ENCODE peak calls at places on chromosomes 6 and 20, in eight cellular contexts. One of them, this sample, is unnamed.

GRCh38 chr6:169172946-169173345 is 80.7 kb downstream of the THBS2 start:
- DNase-seq in activated naive CD4-positive, alpha-beta T cell: no peak
- DNase-seq in cerebellar cortex: no peak
- DNase-seq in BJ: no peak
- DNase-seq in HS-27A: no peak
- DNase-seq in NCI-H2081: no peak
- DNase-seq in WERI-Rb-1: no peak
- DNase-seq in EH: peak; percentile 33
- DNase-seq in this sample: no peak

GRCh38 chr6:135212020-135212806 is 31.1 kb downstream of the MYB start:
- DNase-seq in WERI-Rb-1: no peak
- DNase-seq in BJ: peak; percentile 39
- DNase-seq in cerebellar cortex: no peak
- DNase-seq in EH: peak; percentile 90
- DNase-seq in activated naive CD4-positive, alpha-beta T cell: no peak
- DNase-seq in NCI-H2081: no peak
- DNase-seq in HS-27A: no peak
- DNase-seq in this sample: no peak

GRCh38 chr6:36865835-36866234 is 8.8 kb downstream of the PPIL1 start:
- DNase-seq in activated naive CD4-positive, alpha-beta T cell: no peak
- DNase-seq in EH: no peak
- DNase-seq in cerebellar cortex: no peak
- DNase-seq in NCI-H2081: peak; percentile 12
- DNase-seq in HS-27A: no peak
- DNase-seq in WERI-Rb-1: no peak
- DNase-seq in BJ: no peak
- DNase-seq in this sample: no peak

GRCh38 chr6:10404107-10404798 is 10.6 kb downstream of the TFAP2A start:
- DNase-seq in activated naive CD4-positive, alpha-beta T cell: peak; percentile 70
- DNase-seq in EH: peak; percentile 97
- DNase-seq in BJ: peak; percentile 76
- DNase-seq in NCI-H2081: peak; percentile 97
- DNase-seq in HS-27A: peak; percentile 71
- DNase-seq in cerebellar cortex: peak; percentile 84
- DNase-seq in WERI-Rb-1: peak; percentile 100
- DNase-seq in this sample: peak; percentile 82

GRCh38 chr6:1363729-1364572 is 25.4 kb upstream of the FOXF2 start:
- DNase-seq in BJ: peak; percentile 84
- DNase-seq in cerebellar cortex: no peak
- DNase-seq in HS-27A: no peak
- DNase-seq in WERI-Rb-1: peak; percentile 63
- DNase-seq in NCI-H2081: no peak
- DNase-seq in EH: peak; percentile 90
- DNase-seq in activated naive CD4-positive, alpha-beta T cell: no peak
- DNase-seq in this sample: no peak

GRCh38 chr20:62159835-62160234 is 16.3 kb downstream of the SS18L1 start:
- DNase-seq in cerebellar cortex: peak; percentile 59
- DNase-seq in HS-27A: no peak
- DNase-seq in WERI-Rb-1: no peak
- DNase-seq in BJ: no peak
- DNase-seq in EH: peak; percentile 12
- DNase-seq in activated naive CD4-positive, alpha-beta T cell: no peak
- DNase-seq in NCI-H2081: no peak
- DNase-seq in this sample: no peak

GRCh38 chr6:14200047-14200446 is 82.5 kb downstream of the CD83 start:
- DNase-seq in WERI-Rb-1: no peak
- DNase-seq in EH: peak; percentile 38
- DNase-seq in activated naive CD4-positive, alpha-beta T cell: no peak
- DNase-seq in BJ: no peak
- DNase-seq in cerebellar cortex: no peak
- DNase-seq in NCI-H2081: no peak
- DNase-seq in HS-27A: peak; percentile 22
- DNase-seq in this sample: no peak

GRCh38 chr6:144311361-144311760 is 26.2 kb downstream of the UTRN start:
- DNase-seq in activated naive CD4-positive, alpha-beta T cell: no peak
- DNase-seq in cerebellar cortex: no peak
- DNase-seq in WERI-Rb-1: no peak
- DNase-seq in HS-27A: no peak
- DNase-seq in BJ: no peak
- DNase-seq in EH: no peak
- DNase-seq in NCI-H2081: no peak
- DNase-seq in this sample: no peak

GRCh38 chr6:166584046-166584679 is 2.3 kb downstream of the RAMACL start:
- DNase-seq in activated naive CD4-positive, alpha-beta T cell: no peak
- DNase-seq in NCI-H2081: no peak
- DNase-seq in EH: peak; percentile 77
- DNase-seq in cerebellar cortex: no peak
- DNase-seq in HS-27A: no peak
- DNase-seq in WERI-Rb-1: no peak
- DNase-seq in BJ: peak; percentile 48
- DNase-seq in this sample: no peak

GRCh38 chr20:52420805-52421204 is 229.2 kb upstream of the ZFP64 start:
- DNase-seq in activated naive CD4-positive, alpha-beta T cell: no peak
- DNase-seq in NCI-H2081: no peak
- DNase-seq in cerebellar cortex: no peak
- DNase-seq in EH: no peak
- DNase-seq in WERI-Rb-1: no peak
- DNase-seq in BJ: no peak
- DNase-seq in HS-27A: no peak
- DNase-seq in this sample: no peak

GRCh38 chr6:25007269-25007699 is 71.5 kb upstream of the RIPOR2 start:
- DNase-seq in BJ: no peak
- DNase-seq in WERI-Rb-1: no peak
- DNase-seq in NCI-H2081: no peak
- DNase-seq in HS-27A: no peak
- DNase-seq in cerebellar cortex: no peak
- DNase-seq in EH: no peak
- DNase-seq in activated naive CD4-positive, alpha-beta T cell: no peak
- DNase-seq in this sample: no peak

GRCh38 chr20:50013976-50014375 is 31.2 kb downstream of the SNAI1 start:
- DNase-seq in WERI-Rb-1: no peak
- DNase-seq in cerebellar cortex: no peak
- DNase-seq in activated naive CD4-positive, alpha-beta T cell: no peak
- DNase-seq in BJ: no peak
- DNase-seq in HS-27A: no peak
- DNase-seq in NCI-H2081: no peak
- DNase-seq in EH: no peak
- DNase-seq in this sample: no peak

GRCh38 chr20:3115190-3116107 is 30.9 kb upstream of the AVP start:
- DNase-seq in WERI-Rb-1: peak; percentile 56
- DNase-seq in activated naive CD4-positive, alpha-beta T cell: no peak
- DNase-seq in NCI-H2081: peak; percentile 64
- DNase-seq in BJ: no peak
- DNase-seq in HS-27A: peak; percentile 4
- DNase-seq in EH: peak; percentile 67
- DNase-seq in cerebellar cortex: peak; percentile 81
- DNase-seq in this sample: peak; percentile 24

GRCh38 chr6:71420693-71421328 is 132.2 kb downstream of the OGFRL1 start:
- DNase-seq in EH: peak; percentile 96
- DNase-seq in BJ: peak; percentile 72
- DNase-seq in NCI-H2081: peak; percentile 91
- DNase-seq in activated naive CD4-positive, alpha-beta T cell: no peak
- DNase-seq in HS-27A: peak; percentile 66
- DNase-seq in WERI-Rb-1: peak; percentile 95
- DNase-seq in cerebellar cortex: peak; percentile 96
- DNase-seq in this sample: peak; percentile 96

GRCh38 chr20:50528804-50529351 is 18.7 kb downstream of the PTPN1 start:
- DNase-seq in BJ: no peak
- DNase-seq in HS-27A: no peak
- DNase-seq in WERI-Rb-1: no peak
- DNase-seq in cerebellar cortex: no peak
- DNase-seq in activated naive CD4-positive, alpha-beta T cell: no peak
- DNase-seq in EH: peak; percentile 74
- DNase-seq in NCI-H2081: no peak
- DNase-seq in this sample: no peak

GRCh38 chr20:23920408-23920780 is 40.8 kb upstream of the CST5 start:
- DNase-seq in BJ: no peak
- DNase-seq in activated naive CD4-positive, alpha-beta T cell: no peak
- DNase-seq in WERI-Rb-1: peak; percentile 19
- DNase-seq in NCI-H2081: no peak
- DNase-seq in EH: peak; percentile 37
- DNase-seq in HS-27A: no peak
- DNase-seq in cerebellar cortex: no peak
- DNase-seq in this sample: no peak

GRCh38 chr6:14488185-14488584 is 370.6 kb downstream of the CD83 start:
- DNase-seq in BJ: no peak
- DNase-seq in activated naive CD4-positive, alpha-beta T cell: no peak
- DNase-seq in NCI-H2081: no peak
- DNase-seq in cerebellar cortex: no peak
- DNase-seq in WERI-Rb-1: no peak
- DNase-seq in EH: no peak
- DNase-seq in HS-27A: no peak
- DNase-seq in this sample: no peak

GRCh38 chr20:1761116-1761515 is 103.5 kb upstream of the SIRPG start:
- DNase-seq in HS-27A: peak; percentile 39
- DNase-seq in NCI-H2081: no peak
- DNase-seq in activated naive CD4-positive, alpha-beta T cell: no peak
- DNase-seq in WERI-Rb-1: no peak
- DNase-seq in BJ: peak; percentile 58
- DNase-seq in cerebellar cortex: no peak
- DNase-seq in EH: peak; percentile 93
- DNase-seq in this sample: no peak

GRCh38 chr20:48092596-48093280 is 307.5 kb upstream of the SULF2 start:
- DNase-seq in activated naive CD4-positive, alpha-beta T cell: no peak
- DNase-seq in WERI-Rb-1: no peak
- DNase-seq in cerebellar cortex: no peak
- DNase-seq in HS-27A: no peak
- DNase-seq in EH: no peak
- DNase-seq in NCI-H2081: no peak
- DNase-seq in BJ: no peak
- DNase-seq in this sample: no peak

GRCh38 chr6:126113261-126113660 is 126.9 kb downstream of the TRMT11 start:
- DNase-seq in WERI-Rb-1: no peak
- DNase-seq in EH: no peak
- DNase-seq in cerebellar cortex: no peak
- DNase-seq in BJ: no peak
- DNase-seq in activated naive CD4-positive, alpha-beta T cell: no peak
- DNase-seq in HS-27A: no peak
- DNase-seq in NCI-H2081: no peak
- DNase-seq in this sample: no peak

GRCh38 chr6:37155394-37156312 is 14.3 kb upstream of the PIM1 start:
- DNase-seq in BJ: no peak
- DNase-seq in EH: no peak
- DNase-seq in cerebellar cortex: no peak
- DNase-seq in WERI-Rb-1: no peak
- DNase-seq in activated naive CD4-positive, alpha-beta T cell: no peak
- DNase-seq in NCI-H2081: no peak
- DNase-seq in HS-27A: no peak
- DNase-seq in this sample: no peak

GRCh38 chr6:22788038-22788437 is 218.7 kb downstream of the HDGFL1 start:
- DNase-seq in HS-27A: no peak
- DNase-seq in WERI-Rb-1: no peak
- DNase-seq in NCI-H2081: no peak
- DNase-seq in cerebellar cortex: no peak
- DNase-seq in EH: no peak
- DNase-seq in BJ: no peak
- DNase-seq in activated naive CD4-positive, alpha-beta T cell: no peak
- DNase-seq in this sample: no peak

GRCh38 chr6:126909493-126909892 is 209.0 kb upstream of the RSPO3 start:
- DNase-seq in activated naive CD4-positive, alpha-beta T cell: no peak
- DNase-seq in cerebellar cortex: no peak
- DNase-seq in EH: no peak
- DNase-seq in NCI-H2081: no peak
- DNase-seq in BJ: no peak
- DNase-seq in HS-27A: no peak
- DNase-seq in WERI-Rb-1: no peak
- DNase-seq in this sample: no peak

GRCh38 chr6:99099243-99099642 is 151.5 kb upstream of the FBXL4 start:
- DNase-seq in NCI-H2081: no peak
- DNase-seq in cerebellar cortex: no peak
- DNase-seq in activated naive CD4-positive, alpha-beta T cell: no peak
- DNase-seq in WERI-Rb-1: no peak
- DNase-seq in BJ: no peak
- DNase-seq in EH: no peak
- DNase-seq in HS-27A: no peak
- DNase-seq in this sample: no peak